ENCODE peak calls at places on chromosomes 6 and 20, in four cellular contexts. P, A, L and N are unnamed samples.

GRCh38 chr6:136782021-136782770 is 10.1 kb downstream of the MAP3K5 start:
- DNase-seq in P (no peak), A (no peak), L (no peak), N (no peak)

GRCh38 chr20:33051333-33051732 is 2.4 kb upstream of the BPIFB3 start:
- DNase-seq in P (no peak), A (no peak), L (no peak), N (no peak)

GRCh38 chr6:87487555-87487954 is 14.8 kb downstream of the SLC35A1 start:
- DNase-seq in P (no peak), A (peak), L (no peak), N (no peak)

GRCh38 chr20:43766395-43766794 is 39.6 kb upstream of the GTSF1L start:
- DNase-seq in P (no peak), A (no peak), L (no peak), N (no peak)

GRCh38 chr20:50834599-50835005 is 39.7 kb downstream of the BCAS4 start:
- DNase-seq in P (no peak), A (no peak), L (no peak), N (no peak)

GRCh38 chr6:107496892-107497684 is 7.2 kb downstream of the SOBP start:
- DNase-seq in P (no peak), A (no peak), L (no peak), N (no peak)

GRCh38 chr6:167547751-167548150 is 222.9 kb downstream of the TTLL2 start:
- DNase-seq in P (no peak), A (peak), L (no peak), N (no peak)

GRCh38 chr6:15429146-15430110 is 183.6 kb downstream of the JARID2 start:
- DNase-seq in P (no peak), A (peak), L (no peak), N (no peak)

GRCh38 chr20:31713312-31714049 is 9.2 kb downstream of the BCL2L1 start:
- DNase-seq in P (peak), A (peak), L (peak), N (no peak)

GRCh38 chr6:150646228-150646627 is 46.5 kb downstream of the PLEKHG1 start:
- DNase-seq in P (no peak), A (no peak), L (no peak), N (no peak)

GRCh38 chr6:2739335-2739734 is 11.4 kb downstream of the MYLK4 start:
- DNase-seq in P (no peak), A (peak), L (no peak), N (no peak)

GRCh38 chr6:6795396-6795795 is 206.9 kb downstream of the LY86 start:
- DNase-seq in P (no peak), A (no peak), L (no peak), N (no peak)

GRCh38 chr20:4344660-4345059 is 329.3 kb upstream of the RNF24 start:
- DNase-seq in P (no peak), A (no peak), L (no peak), N (no peak)

GRCh38 chr6:15062311-15063252 is 183.3 kb upstream of the JARID2 start:
- DNase-seq in P (no peak), A (no peak), L (no peak), N (peak)

GRCh38 chr6:72657798-72658197 is 35.9 kb downstream of the KCNQ5 start:
- DNase-seq in P (no peak), A (no peak), L (no peak), N (no peak)

GRCh38 chr6:159107451-159108260 is 61.5 kb upstream of the FNDC1 start:
- DNase-seq in P (peak), A (no peak), L (no peak), N (no peak)

GRCh38 chr20:14334306-14334930 is 3.0 kb downstream of the FLRT3 start:
- DNase-seq in P (no peak), A (no peak), L (peak), N (no peak)

GRCh38 chr20:58623579-58624473 is 27.3 kb upstream of the STX16 start:
- DNase-seq in P (peak), A (peak), L (peak), N (peak)

DNA sequence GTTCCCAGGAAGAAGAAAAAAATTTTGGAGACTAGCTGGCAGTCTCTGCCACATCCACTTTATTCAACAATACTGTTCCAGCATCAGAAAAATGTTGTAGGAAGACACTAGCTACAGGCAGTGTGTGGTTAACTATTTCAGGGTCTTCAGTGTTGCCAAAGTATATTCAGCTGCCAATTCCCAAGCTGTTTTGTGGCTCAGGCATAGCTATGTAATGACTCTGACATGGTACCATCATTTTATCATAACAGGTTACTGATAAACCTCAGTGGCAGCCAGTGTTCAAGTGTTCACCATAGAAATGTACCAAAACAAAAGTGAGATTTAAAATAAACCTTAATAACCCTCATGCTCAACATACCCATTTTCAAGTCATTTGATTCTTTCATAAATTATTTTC is 503.1 kb downstream of the ADGRB3 start:
- DNase-seq in P (no peak), A (no peak), L (no peak), N (no peak)
- H3K27ac ChIP-seq in P (no peak), A (no peak), L (no peak), N (no peak)

DNA sequence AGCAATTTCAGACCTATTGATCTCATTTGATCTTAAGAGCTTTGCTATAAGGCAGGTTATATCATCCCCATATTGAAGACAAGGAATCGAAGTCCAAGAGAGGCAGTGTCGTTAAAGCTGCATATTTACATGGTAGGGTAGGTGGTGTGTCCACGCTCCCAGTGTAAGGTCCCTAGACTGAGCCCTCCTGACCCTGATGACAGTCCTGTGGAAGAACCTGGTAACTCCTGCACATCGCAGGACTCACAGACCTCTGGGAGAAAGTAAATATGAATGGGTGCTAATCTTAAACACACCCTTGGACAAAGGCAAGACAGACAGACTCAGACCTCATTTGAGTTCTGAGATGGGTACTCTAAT is 602 bp upstream of the HLA-DPB1 start:
- DNase-seq in P (no peak), A (no peak), L (no peak), N (no peak)
- H3K27ac ChIP-seq in P (peak), A (no peak), L (no peak), N (no peak)

GRCh38 chr6:139474145-139475108 is 100.0 kb upstream of the CITED2 start:
- DNase-seq in P (peak), A (peak), L (no peak), N (no peak)
- H3K27ac ChIP-seq in P (peak), A (no peak), L (no peak), N (no peak)

DNA sequence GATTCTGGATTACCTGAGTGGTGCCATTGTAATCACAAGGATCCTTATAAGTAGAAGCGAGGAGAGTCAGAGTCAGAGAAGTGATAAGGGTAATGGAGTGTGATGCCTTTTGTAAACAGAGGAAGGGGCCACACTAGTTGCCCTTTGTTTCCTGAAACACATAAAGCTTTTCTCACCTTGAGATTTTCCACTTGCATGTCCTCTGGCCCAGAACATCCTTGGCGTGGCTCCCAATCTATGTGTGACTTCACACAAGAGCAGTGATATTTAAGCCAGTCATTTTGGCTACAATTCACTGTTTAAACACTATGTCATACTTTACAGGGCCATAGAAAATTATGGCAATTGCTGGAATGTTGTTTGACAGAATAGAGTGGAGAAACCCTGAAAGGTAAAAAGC is 121.3 kb upstream of the BTN3A2 start:
- DNase-seq in P (no peak), A (no peak), L (no peak), N (no peak)
- H3K27ac ChIP-seq in P (no peak), A (no peak), L (no peak), N (peak)

DNA sequence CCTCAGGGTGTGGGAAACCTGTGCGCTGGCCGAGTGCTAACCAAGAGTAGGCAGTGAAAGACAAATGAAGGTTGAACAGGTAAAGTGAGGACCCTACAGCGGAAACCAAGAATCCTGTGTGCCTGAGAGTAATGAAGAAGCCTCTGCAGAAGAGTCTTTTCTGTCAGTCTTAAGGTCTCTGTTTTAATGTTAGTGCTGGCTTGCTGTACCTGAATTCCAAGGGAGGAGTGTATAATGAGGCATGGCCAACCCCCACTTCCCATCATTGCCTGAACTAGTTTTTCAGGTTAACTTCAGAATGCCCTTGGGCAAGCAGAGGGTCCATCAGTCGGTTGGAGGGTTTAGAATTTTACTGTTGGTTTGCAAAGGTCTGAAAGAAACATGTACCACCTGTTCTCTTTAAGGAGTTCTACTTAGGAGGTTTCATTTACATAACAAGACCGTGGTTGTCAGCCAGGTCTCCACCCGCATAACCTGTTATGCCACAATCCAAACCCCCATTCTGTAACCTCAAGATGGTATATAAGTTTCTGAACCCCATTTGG is 589 bp upstream of the PDCD2 start:
- DNase-seq in P (no peak), A (no peak), L (no peak), N (no peak)
- H3K27ac ChIP-seq in P (peak), A (peak), L (peak), N (peak)

DNA sequence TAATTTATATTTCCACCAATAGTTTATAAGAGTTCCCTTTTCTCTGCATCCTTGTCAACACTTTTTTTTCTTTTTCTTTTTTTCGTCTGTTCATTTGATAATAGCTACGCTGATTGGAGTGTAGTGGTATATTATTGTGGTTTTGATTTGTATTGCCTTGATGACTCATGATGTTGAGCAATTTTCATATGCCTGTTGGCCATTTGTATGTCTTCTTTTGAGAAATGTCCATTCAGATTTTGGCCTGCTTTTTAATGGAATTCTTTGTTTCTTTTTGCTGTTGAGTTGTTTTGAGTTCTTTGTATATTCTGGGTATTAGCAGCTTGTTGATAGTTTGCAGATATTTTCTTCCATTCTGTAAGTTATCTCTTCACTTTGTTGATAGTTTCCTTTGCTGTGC is 773.4 kb downstream of the KIF16B start:
- DNase-seq in P (no peak), A (no peak), L (no peak), N (no peak)
- H3K27ac ChIP-seq in P (no peak), A (no peak), L (no peak), N (no peak)